ENCODE peak calls at places on chromosomes 4 and X, in ten cellular contexts. H is dermis blood vessel endothelial cell, M is cerebellar cortex, T is T-helper 9 cell, K is activated T-cell treated with anti-CD3 and anti-CD28 coated beads for 1 hour, Q is A549, N is MG63, U is AG09319, E is PC-3, L is mucosa of gallbladder. X is an unnamed sample.

GRCh38 chr4:11367371-11367770 is 61.3 kb downstream of the HS3ST1 start:
- DNase-seq in N (peak; percentile 85), T (no peak), Q (peak; percentile 21), M (peak; percentile 93), E (peak; percentile 32), H (peak; percentile 39), U (no peak), L (peak; percentile 76), K (no peak), X (no peak)

GRCh38 chr4:186068581-186069402 is at the start of gene TLR3:
- DNase-seq in E (peak; percentile 20), K (no peak), N (peak; percentile 28), Q (no peak), M (peak; percentile 11), T (no peak), H (peak; percentile 41), U (no peak), L (no peak), X (peak; percentile 87)

GRCh38 chrX:70026851-70027200 is 22.9 kb downstream of the AWAT2 start:
- DNase-seq in U (no peak), M (no peak), Q (no peak), N (no peak), T (no peak), H (peak; percentile 70), E (no peak), L (no peak), K (no peak), X (no peak)

GRCh38 chr4:184648220-184649025 is 824 bp downstream of the CASP3 start:
- DNase-seq in U (no peak), H (peak; percentile 72), L (peak; percentile 59), E (peak; percentile 35), K (peak; percentile 27), Q (peak; percentile 21), T (peak; percentile 28), N (peak; percentile 47), M (peak; percentile 49), X (peak; percentile 76)

GRCh38 chr4:76090241-76090691 is 15.8 kb downstream of the ART3 start:
- DNase-seq in N (no peak), U (peak; percentile 55), L (peak; percentile 41), E (no peak), H (peak; percentile 81), Q (no peak), M (no peak), K (no peak), T (no peak), X (peak; percentile 97)

GRCh38 chrX:64843224-64843623 is 133.0 kb downstream of the ZC4H2 start:
- DNase-seq in M (no peak), N (no peak), Q (no peak), U (no peak), T (no peak), K (no peak), H (no peak), L (no peak), E (no peak), X (no peak)

GRCh38 chr4:113555868-113556267 is 205.7 kb downstream of the CAMK2D start:
- DNase-seq in Q (no peak), L (no peak), K (no peak), H (no peak), N (no peak), T (no peak), M (no peak), U (no peak), E (no peak), X (no peak)

GRCh38 chr4:123317211-123317610 is 79.4 kb upstream of the SPRY1 start:
- DNase-seq in M (no peak), N (no peak), T (no peak), E (peak; percentile 36), Q (no peak), H (no peak), L (no peak), U (no peak), K (no peak), X (no peak)

GRCh38 chr4:89365375-89366170 is 58.0 kb upstream of the GPRIN3 start:
- DNase-seq in K (no peak), T (no peak), E (no peak), H (no peak), U (no peak), Q (peak; percentile 2), M (no peak), L (no peak), N (no peak), X (no peak)

GRCh38 chrX:39592776-39593175 is 505.0 kb downstream of the BCOR start:
- DNase-seq in T (no peak), U (no peak), M (no peak), E (peak; percentile 10), N (no peak), K (no peak), L (no peak), H (peak; percentile 17), Q (no peak), X (no peak)

GRCh38 chr4:139018501-139018900 is 2.9 kb downstream of the NOCT start:
- DNase-seq in K (no peak), T (no peak), L (no peak), U (no peak), H (no peak), N (no peak), E (no peak), Q (no peak), M (no peak), X (no peak)

GRCh38 chr4:188403272-188403671 is 264.0 kb downstream of the TRIML1 start:
- DNase-seq in H (no peak), U (no peak), M (no peak), L (no peak), Q (no peak), E (no peak), T (no peak), K (no peak), N (no peak), X (peak; percentile 48)

GRCh38 chrX:123834116-123834515 is 25.7 kb upstream of the XIAP start:
- DNase-seq in E (no peak), L (no peak), H (no peak), Q (no peak), N (peak; percentile 15), U (no peak), M (peak; percentile 34), T (no peak), K (no peak), X (no peak)

GRCh38 chrX:23773601-23774175 is 9.3 kb upstream of the SAT1 start:
- DNase-seq in M (no peak), L (peak; percentile 21), N (no peak), E (no peak), Q (no peak), U (no peak), K (peak; percentile 8), T (no peak), H (peak; percentile 81), X (peak; percentile 61)

GRCh38 chrX:3577551-3577950 is 135.9 kb downstream of the PRKX start:
- DNase-seq in L (no peak), U (no peak), N (no peak), M (no peak), E (no peak), H (no peak), T (no peak), K (no peak), Q (no peak), X (no peak)

X was measured in OCI-M1.